ENCODE peak calls at places on chromosomes 2 and 18, in seven cellular contexts. X, P, H, K, U, S and F are unnamed samples.

GRCh38 chr18:33733376-33733775 is 155.4 kb downstream of the ASXL3 start:
- DNase-seq in X (no peak), P (no peak), H (no peak), K (peak), U (peak), S (no peak), F (no peak)

GRCh38 chr2:205323929-205324328 is 358.4 kb upstream of the NRP2 start:
- DNase-seq in X (peak), P (peak), H (no peak), K (no peak), U (peak), S (no peak), F (no peak)

GRCh38 chr2:96205888-96206287 is 2.7 kb downstream of the STARD7 start:
- DNase-seq in X (no peak), P (peak), H (no peak), K (no peak), U (no peak), S (no peak), F (no peak)

GRCh38 chr2:57842531-57842930 is 204.1 kb upstream of the VRK2 start:
- DNase-seq in X (peak), P (peak), H (no peak), K (no peak), U (no peak), S (no peak), F (no peak)

GRCh38 chr2:240961878-240962277 is 36.5 kb upstream of the SNED1 start:
- DNase-seq in X (no peak), P (no peak), H (peak), K (peak), U (no peak), S (no peak), F (no peak)

GRCh38 chr2:217273851-217274250 is 414.0 kb upstream of the TNP1 start:
- DNase-seq in X (no peak), P (no peak), H (no peak), K (no peak), U (no peak), S (no peak), F (no peak)

GRCh38 chr2:165794520-165794882 is 454 bp upstream of the GALNT3 start:
- DNase-seq in X (no peak), P (peak), H (peak), K (peak), U (peak), S (peak), F (no peak)

GRCh38 chr2:68747413-68747812 is 12.8 kb downstream of the ARHGAP25 start:
- DNase-seq in X (no peak), P (no peak), H (no peak), K (no peak), U (no peak), S (no peak), F (no peak)

GRCh38 chr2:148653437-148653836 is 8.9 kb downstream of the EPC2 start:
- DNase-seq in X (no peak), P (no peak), H (no peak), K (no peak), U (no peak), S (no peak), F (no peak)

GRCh38 chr2:36663851-36664715 is 32.4 kb upstream of the VIT start:
- DNase-seq in X (peak), P (peak), H (no peak), K (peak), U (peak), S (peak), F (peak)

GRCh38 chr2:108268001-108268400 is 20.7 kb upstream of the SULT1C2 start:
- DNase-seq in X (peak), P (peak), H (no peak), K (no peak), U (no peak), S (peak), F (no peak)

GRCh38 chr2:215740071-215740470 is 273.3 kb downstream of the MREG start:
- DNase-seq in X (no peak), P (no peak), H (no peak), K (no peak), U (no peak), S (no peak), F (no peak)

GRCh38 chr2:116819355-116819754 is 995.1 kb upstream of the DDX18 start:
- DNase-seq in X (no peak), P (no peak), H (no peak), K (no peak), U (peak), S (peak), F (no peak)